ENCODE peak calls at places on chromosomes 5 and 9, in nine cellular contexts. P is GM12892, Z is A549, L is gastrocnemius medialis, N is uterus, M is sigmoid colon, X is esophagus squamous epithelium, U is HepG2, W is suprapubic skin. J is an unnamed sample.
A peak's percentile ranks its signal among the peaks of the same experiment; 100 is the strongest.

GRCh38 chr9:113728989-113729388 is 147.1 kb upstream of the ZNF618 start:
- DNase-seq in P (no peak), Z (no peak), L (no peak), N (no peak), M (no peak), X (no peak), U (no peak), W (no peak), J (no peak)

GRCh38 chr5:21680196-21680595 is 1172.9 kb downstream of the CDH12 start:
- DNase-seq in P (no peak), Z (no peak), L (no peak), N (no peak), M (no peak), X (no peak), U (no peak), W (no peak), J (peak; percentile 36)

GRCh38 chr5:90866333-90866732 is 307.7 kb downstream of the ADGRV1 start:
- DNase-seq in P (no peak), Z (peak; percentile 50), L (no peak), N (no peak), M (no peak), X (no peak), U (peak; percentile 40), W (no peak), J (no peak)

GRCh38 chr5:75054110-75054930 is 2.0 kb upstream of the GCNT4 start:
- DNase-seq in P (no peak), Z (no peak), L (peak; percentile 13), N (peak; percentile 25), M (peak; percentile 74), X (no peak), U (no peak), W (no peak), J (no peak)

GRCh38 chr9:134413890-134414731 is 87.9 kb downstream of the RXRA start:
- DNase-seq in P (no peak), Z (peak; percentile 87), L (peak; percentile 94), N (peak; percentile 80), M (peak; percentile 96), X (no peak), U (no peak), W (no peak), J (peak; percentile 99)

GRCh38 chr5:180201051-180201987 is 7.7 kb downstream of the RASGEF1C start:
- DNase-seq in P (no peak), Z (peak; percentile 35), L (no peak), N (no peak), M (no peak), X (no peak), U (peak; percentile 15), W (no peak), J (peak; percentile 68)

GRCh38 chr5:178462846-178463245 is 127.3 kb downstream of the COL23A1 start:
- DNase-seq in P (no peak), Z (no peak), L (no peak), N (no peak), M (no peak), X (no peak), U (no peak), W (no peak), J (no peak)

GRCh38 chr9:15725953-15726352 is 173.1 kb downstream of the CCDC171 start:
- DNase-seq in P (no peak), Z (no peak), L (no peak), N (no peak), M (no peak), X (no peak), U (no peak), W (no peak), J (no peak)

GRCh38 chr5:56871755-56872154 is 37.6 kb upstream of the SETD9 start:
- DNase-seq in P (no peak), Z (no peak), L (no peak), N (no peak), M (no peak), X (no peak), U (no peak), W (no peak), J (no peak)

GRCh38 chr5:154112255-154112654 is 73.5 kb downstream of the MFAP3 start:
- DNase-seq in P (no peak), Z (no peak), L (no peak), N (no peak), M (no peak), X (no peak), U (no peak), W (no peak), J (no peak)

GRCh38 chr9:101354765-101355708 is 29.8 kb downstream of the BAAT start:
- DNase-seq in P (no peak), Z (no peak), L (no peak), N (no peak), M (no peak), X (no peak), U (no peak), W (no peak), J (no peak)

GRCh38 chr5:113325054-113325453 is 109.7 kb downstream of the TSSK1B start:
- DNase-seq in P (no peak), Z (no peak), L (no peak), N (no peak), M (no peak), X (no peak), U (no peak), W (no peak), J (no peak)

GRCh38 chr9:125297917-125298316 is 36.3 kb downstream of the GAPVD1 start:
- DNase-seq in P (no peak), Z (no peak), L (no peak), N (no peak), M (no peak), X (no peak), U (no peak), W (no peak), J (no peak)

GRCh38 chr9:127763918-127764384 is 14.5 kb downstream of the SH2D3C start:
- DNase-seq in P (no peak), Z (no peak), L (no peak), N (no peak), M (no peak), X (no peak), U (peak; percentile 32), W (no peak), J (no peak)

GRCh38 chr9:18707078-18707477 is 233.1 kb downstream of the ADAMTSL1 start:
- DNase-seq in P (no peak), Z (no peak), L (peak; percentile 24), N (no peak), M (no peak), X (no peak), U (peak; percentile 7), W (no peak), J (no peak)

GRCh38 chr9:126914458-126915280 is at the start of gene RALGPS1:
- DNase-seq in P (peak; percentile 97), Z (peak; percentile 95), L (peak; percentile 95), N (peak; percentile 91), M (peak; percentile 98), X (peak; percentile 71), U (peak; percentile 88), W (peak; percentile 97), J (peak; percentile 100)

GRCh38 chr5:167892352-167893115 is 398.9 kb upstream of the WWC1 start:
- DNase-seq in P (no peak), Z (no peak), L (no peak), N (no peak), M (no peak), X (no peak), U (no peak), W (no peak), J (no peak)

GRCh38 chr9:91071185-91071990 is 269.8 kb downstream of the SYK start:
- DNase-seq in P (no peak), Z (no peak), L (peak; percentile 91), N (no peak), M (no peak), X (no peak), U (peak; percentile 76), W (no peak), J (peak; percentile 83)

GRCh38 chr9:136996361-136997281 is at the start of gene CLIC3:
- DNase-seq in P (no peak), Z (peak; percentile 54), L (no peak), N (no peak), M (no peak), X (no peak), U (peak; percentile 46), W (no peak), J (peak; percentile 99)
- TF ChIP-seq POLR2A in P (no peak), Z (peak; percentile 13), L (no peak), N (no peak), M (no peak), X (no peak), U (peak; percentile 48), W (no peak), J (peak; percentile 69)

GRCh38 chr5:54832066-54832465 is 153.3 kb downstream of the ESM1 start:
- DNase-seq in P (no peak), Z (no peak), L (no peak), N (no peak), M (no peak), X (no peak), U (no peak), W (no peak), J (no peak)

GRCh38 chr5:54832846-54833245 is 152.5 kb downstream of the ESM1 start:
- DNase-seq in P (no peak), Z (no peak), L (no peak), N (no peak), M (no peak), X (no peak), U (no peak), W (no peak), J (no peak)

GRCh38 chr5:54829102-54829501 is 156.3 kb downstream of the ESM1 start:
- DNase-seq in P (no peak), Z (no peak), L (no peak), N (no peak), M (no peak), X (no peak), U (no peak), W (no peak), J (no peak)

GRCh38 chr5:54829686-54830085 is 155.7 kb downstream of the ESM1 start:
- DNase-seq in P (no peak), Z (no peak), L (no peak), N (no peak), M (no peak), X (no peak), U (no peak), W (no peak), J (no peak)

DNA sequence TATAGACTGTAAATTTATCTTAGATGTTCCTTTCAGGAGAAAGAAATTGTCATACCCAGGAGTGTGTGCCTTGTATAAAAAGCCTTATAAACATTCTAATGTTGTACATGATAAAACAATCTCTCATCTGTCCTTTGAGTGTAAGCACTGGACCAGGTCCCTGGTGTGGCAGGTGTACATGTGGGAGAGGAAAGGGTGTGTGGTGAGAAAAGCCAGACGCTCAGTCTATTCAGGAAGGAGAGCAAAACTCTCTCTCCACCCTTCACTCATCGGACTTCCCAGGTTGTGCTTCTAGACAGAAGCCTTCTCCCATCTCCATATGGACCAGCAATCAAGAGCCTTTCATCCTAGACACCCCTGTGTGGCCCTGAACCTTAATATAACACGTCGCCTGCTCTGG is 154.2 kb downstream of the ESM1 start:
- DNase-seq in P (no peak), Z (no peak), L (no peak), N (no peak), M (no peak), X (no peak), U (no peak), W (no peak), J (no peak)
- TF ChIP-seq POLR2A in P (no peak), Z (no peak), L (no peak), N (no peak), M (no peak), X (no peak), U (no peak), W (no peak), J (no peak)

GRCh38 chr9:86009133-86009532 is 68.2 kb downstream of the NAA35 start:
- DNase-seq in P (no peak), Z (no peak), L (no peak), N (no peak), M (no peak), X (no peak), U (no peak), W (no peak), J (no peak)
- TF ChIP-seq POLR2A in P (no peak), Z (no peak), L (no peak), N (no peak), M (no peak), X (no peak), U (no peak), W (no peak), J (no peak)

GRCh38 chr9:33163433-33164137 is 3.6 kb downstream of the B4GALT1 start:
- DNase-seq in P (no peak), Z (no peak), L (peak; percentile 52), N (no peak), M (no peak), X (no peak), U (no peak), W (no peak), J (no peak)
- TF ChIP-seq POLR2A in P (no peak), Z (no peak), L (no peak), N (no peak), M (no peak), X (no peak), U (no peak), W (no peak), J (no peak)

J was measured in H54.